ENCODE peak calls at places on chromosomes 16 and 17, in ten cellular contexts. I is AG09309, A is HFF-Myc, Y is fibroblast of lung, O is upper lobe of right lung, V is lower leg skin, R is prostate gland, S is tibial artery, L is heart right ventricle, W is left ventricle myocardium inferior. T is an unnamed sample.

GRCh38 chr17:81482673-81483072 is 29.9 kb downstream of the ACTG1 start:
- DNase-seq in I (no peak), A (no peak), Y (no peak), O (no peak), V (no peak), R (no peak), S (no peak), L (no peak), W (no peak), T (no peak)

GRCh38 chr16:87648236-87648635 is 45.9 kb downstream of the JPH3 start:
- DNase-seq in I (no peak), A (no peak), Y (no peak), O (no peak), V (no peak), R (no peak), S (no peak), L (no peak), W (no peak), T (no peak)

GRCh38 chr16:84680165-84680842 is 19.5 kb upstream of the USP10 start:
- DNase-seq in I (no peak), A (no peak), Y (no peak), O (peak), V (no peak), R (no peak), S (peak), L (no peak), W (no peak), T (no peak)

GRCh38 chr16:22235839-22236745 is 30.0 kb downstream of the EEF2K start:
- DNase-seq in I (no peak), A (no peak), Y (peak), O (no peak), V (no peak), R (peak), S (peak), L (no peak), W (peak), T (no peak)

GRCh38 chr17:77528516-77529327 is 388.0 kb downstream of the SEC14L1 start:
- DNase-seq in I (no peak), A (no peak), Y (no peak), O (peak), V (no peak), R (no peak), S (peak), L (peak), W (peak), T (no peak)

GRCh38 chr17:67421869-67422273 is 44.8 kb downstream of the PITPNC1 start:
- DNase-seq in I (peak), A (peak), Y (peak), O (no peak), V (no peak), R (peak), S (no peak), L (no peak), W (no peak), T (peak)

GRCh38 chr17:29590979-29591736 is 1.7 kb upstream of the GIT1 start:
- DNase-seq in I (no peak), A (no peak), Y (peak), O (peak), V (peak), R (no peak), S (no peak), L (peak), W (no peak), T (peak)

GRCh38 chr16:89925596-89926079 is 2.5 kb downstream of the TUBB3 start:
- DNase-seq in I (no peak), A (no peak), Y (peak), O (no peak), V (no peak), R (no peak), S (no peak), L (no peak), W (no peak), T (no peak)

GRCh38 chr16:17469011-17469741 is 1.6 kb downstream of the XYLT1 start:
- DNase-seq in I (peak), A (no peak), Y (peak), O (no peak), V (peak), R (no peak), S (peak), L (no peak), W (no peak), T (no peak)

GRCh38 chr16:75251280-75252048 is at the start of gene BCAR1:
- DNase-seq in I (peak), A (peak), Y (peak), O (peak), V (no peak), R (peak), S (peak), L (peak), W (peak), T (peak)

GRCh38 chr17:28812980-28813377 is 29.6 kb downstream of the FAM222B start:
- DNase-seq in I (peak), A (no peak), Y (no peak), O (no peak), V (no peak), R (no peak), S (no peak), L (no peak), W (no peak), T (peak)

GRCh38 chr17:43467981-43468541 is 15.7 kb upstream of the DHX8 start:
- DNase-seq in I (peak), A (peak), Y (peak), O (no peak), V (no peak), R (no peak), S (no peak), L (no peak), W (no peak), T (peak)

GRCh38 chr16:19595043-19595767 is 39.7 kb downstream of the VPS35L start:
- DNase-seq in I (peak), A (peak), Y (peak), O (no peak), V (no peak), R (no peak), S (no peak), L (peak), W (peak), T (peak)

GRCh38 chr17:32833526-32833925 is 43.4 kb downstream of the MYO1D start:
- DNase-seq in I (no peak), A (no peak), Y (no peak), O (no peak), V (no peak), R (no peak), S (no peak), L (no peak), W (no peak), T (no peak)

GRCh38 chr16:86375370-86375769 is 135.0 kb upstream of the FOXF1 start:
- DNase-seq in I (no peak), A (no peak), Y (peak), O (no peak), V (no peak), R (no peak), S (no peak), L (no peak), W (no peak), T (no peak)

GRCh38 chr17:81058263-81058871 is 23.4 kb downstream of the BAIAP2 start:
- DNase-seq in I (no peak), A (no peak), Y (no peak), O (no peak), V (no peak), R (no peak), S (no peak), L (no peak), W (no peak), T (no peak)

GRCh38 chr16:47197536-47198179 is 53.9 kb upstream of the NETO2 start:
- DNase-seq in I (peak), A (no peak), Y (peak), O (no peak), V (no peak), R (no peak), S (no peak), L (peak), W (peak), T (no peak)

GRCh38 chr17:31053076-31053475 is 41.7 kb upstream of the NF1 start:
- DNase-seq in I (no peak), A (no peak), Y (no peak), O (no peak), V (peak), R (no peak), S (no peak), L (no peak), W (no peak), T (no peak)

GRCh38 chr17:7579001-7579838 is at the start of gene CD68:
- DNase-seq in I (peak), A (peak), Y (peak), O (peak), V (peak), R (no peak), S (peak), L (peak), W (peak), T (peak)

GRCh38 chr16:49901711-49902110 is 45.8 kb upstream of the ZNF423 start:
- DNase-seq in I (no peak), A (no peak), Y (no peak), O (no peak), V (no peak), R (no peak), S (no peak), L (no peak), W (no peak), T (no peak)

GRCh38 chr16:14177704-14178103 is 106.6 kb downstream of the MRTFB start:
- DNase-seq in I (no peak), A (no peak), Y (no peak), O (no peak), V (no peak), R (no peak), S (no peak), L (no peak), W (no peak), T (no peak)

GRCh38 chr17:21689604-21690003 is 2.7 kb upstream of the KCNJ18 start:
- DNase-seq in I (peak), A (no peak), Y (peak), O (no peak), V (no peak), R (no peak), S (peak), L (no peak), W (no peak), T (no peak)

GRCh38 chr16:74865922-74866598 is 91.4 kb upstream of the FA2H start:
- DNase-seq in I (peak), A (no peak), Y (peak), O (no peak), V (no peak), R (no peak), S (no peak), L (no peak), W (no peak), T (no peak)

GRCh38 chr16:28140788-28141618 is 70.8 kb downstream of the XPO6 start:
- DNase-seq in I (no peak), A (no peak), Y (no peak), O (no peak), V (no peak), R (no peak), S (no peak), L (no peak), W (no peak), T (no peak)

GRCh38 chr17:71412803-71413202 is 708.0 kb upstream of the SOX9 start:
- DNase-seq in I (peak), A (peak), Y (peak), O (no peak), V (no peak), R (no peak), S (no peak), L (no peak), W (no peak), T (peak)

GRCh38 chr17:68824707-68825106 is 130.5 kb downstream of the ABCA8 start:
- DNase-seq in I (no peak), A (no peak), Y (no peak), O (no peak), V (no peak), R (no peak), S (no peak), L (no peak), W (no peak), T (no peak)

GRCh38 chr16:81442220-81442908 is 2.2 kb upstream of the CMIP start:
- DNase-seq in I (no peak), A (no peak), Y (no peak), O (no peak), V (no peak), R (no peak), S (no peak), L (no peak), W (no peak), T (no peak)

GRCh38 chr17:74133726-74134125 is 69.8 kb upstream of the RPL38 start:
- DNase-seq in I (no peak), A (no peak), Y (no peak), O (peak), V (peak), R (no peak), S (no peak), L (no peak), W (no peak), T (no peak)

GRCh38 chr16:12458591-12459400 is 344.9 kb downstream of the CPPED1 start:
- DNase-seq in I (no peak), A (no peak), Y (no peak), O (peak), V (no peak), R (no peak), S (no peak), L (peak), W (peak), T (no peak)

GRCh38 chr17:72733619-72734282 is 358.7 kb downstream of the SLC39A11 start:
- DNase-seq in I (no peak), A (no peak), Y (no peak), O (no peak), V (no peak), R (no peak), S (no peak), L (no peak), W (no peak), T (no peak)

GRCh38 chr17:48519427-48519826 is 11.4 kb downstream of the HOXB1 start:
- DNase-seq in I (no peak), A (no peak), Y (no peak), O (no peak), V (no peak), R (no peak), S (no peak), L (no peak), W (no peak), T (no peak)

GRCh38 chr16:62794724-62795123 is 758.5 kb upstream of the CDH8 start:
- DNase-seq in I (no peak), A (no peak), Y (no peak), O (no peak), V (no peak), R (no peak), S (no peak), L (no peak), W (no peak), T (no peak)

GRCh38 chr17:78484300-78485159 is 92.7 kb downstream of the DNAH17 start:
- DNase-seq in I (no peak), A (no peak), Y (no peak), O (peak), V (no peak), R (no peak), S (no peak), L (no peak), W (no peak), T (no peak)

GRCh38 chr16:68081796-68082567 is 3.2 kb upstream of the NFATC3 start:
- DNase-seq in I (no peak), A (no peak), Y (no peak), O (no peak), V (peak), R (no peak), S (no peak), L (no peak), W (no peak), T (no peak)

GRCh38 chr17:77857613-77858012 is 100.9 kb upstream of the TNRC6C start:
- DNase-seq in I (no peak), A (no peak), Y (no peak), O (peak), V (no peak), R (no peak), S (no peak), L (no peak), W (no peak), T (no peak)

GRCh38 chr17:19537116-19537515 is 3.5 kb downstream of the SLC47A1 start:
- DNase-seq in I (no peak), A (no peak), Y (no peak), O (peak), V (no peak), R (no peak), S (no peak), L (no peak), W (no peak), T (no peak)

GRCh38 chr17:19534562-19535149 is 1.0 kb downstream of the SLC47A1 start:
- DNase-seq in I (no peak), A (no peak), Y (no peak), O (peak), V (no peak), R (no peak), S (no peak), L (no peak), W (no peak), T (no peak)

GRCh38 chr17:19533036-19533717 is 477 bp upstream of the SLC47A1 start:
- DNase-seq in I (no peak), A (no peak), Y (no peak), O (peak), V (no peak), R (no peak), S (no peak), L (no peak), W (no peak), T (no peak)

GRCh38 chr17:19531780-19532501 is 1.7 kb upstream of the SLC47A1 start:
- DNase-seq in I (no peak), A (no peak), Y (no peak), O (no peak), V (no peak), R (no peak), S (no peak), L (no peak), W (no peak), T (no peak)

GRCh38 chr17:19533718-19534561 is at the start of gene SLC47A1:
- DNase-seq in I (no peak), A (no peak), Y (no peak), O (peak), V (no peak), R (no peak), S (no peak), L (peak), W (peak), T (no peak)
- H3K4me3 ChIP-seq in I (peak), A (peak), Y (no peak), O (peak), V (peak), R (peak), S (peak), L (peak), W (peak), T (peak)

GRCh38 chr17:58004060-58004459 is 3.0 kb downstream of the SRSF1 start:
- DNase-seq in I (no peak), A (no peak), Y (no peak), O (no peak), V (no peak), R (no peak), S (no peak), L (no peak), W (no peak), T (no peak)

GRCh38 chr17:58006924-58007780 is at the start of gene SRSF1:
- DNase-seq in I (peak), A (peak), Y (peak), O (peak), V (peak), R (peak), S (peak), L (peak), W (peak), T (peak)

GRCh38 chr17:58005031-58005727 is 1.9 kb downstream of the SRSF1 start:
- DNase-seq in I (no peak), A (no peak), Y (no peak), O (no peak), V (no peak), R (no peak), S (no peak), L (no peak), W (no peak), T (no peak)

GRCh38 chr17:58006563-58006923 is 503 bp downstream of the SRSF1 start:
- DNase-seq in I (no peak), A (no peak), Y (peak), O (peak), V (peak), R (peak), S (peak), L (peak), W (peak), T (no peak)

DNA sequence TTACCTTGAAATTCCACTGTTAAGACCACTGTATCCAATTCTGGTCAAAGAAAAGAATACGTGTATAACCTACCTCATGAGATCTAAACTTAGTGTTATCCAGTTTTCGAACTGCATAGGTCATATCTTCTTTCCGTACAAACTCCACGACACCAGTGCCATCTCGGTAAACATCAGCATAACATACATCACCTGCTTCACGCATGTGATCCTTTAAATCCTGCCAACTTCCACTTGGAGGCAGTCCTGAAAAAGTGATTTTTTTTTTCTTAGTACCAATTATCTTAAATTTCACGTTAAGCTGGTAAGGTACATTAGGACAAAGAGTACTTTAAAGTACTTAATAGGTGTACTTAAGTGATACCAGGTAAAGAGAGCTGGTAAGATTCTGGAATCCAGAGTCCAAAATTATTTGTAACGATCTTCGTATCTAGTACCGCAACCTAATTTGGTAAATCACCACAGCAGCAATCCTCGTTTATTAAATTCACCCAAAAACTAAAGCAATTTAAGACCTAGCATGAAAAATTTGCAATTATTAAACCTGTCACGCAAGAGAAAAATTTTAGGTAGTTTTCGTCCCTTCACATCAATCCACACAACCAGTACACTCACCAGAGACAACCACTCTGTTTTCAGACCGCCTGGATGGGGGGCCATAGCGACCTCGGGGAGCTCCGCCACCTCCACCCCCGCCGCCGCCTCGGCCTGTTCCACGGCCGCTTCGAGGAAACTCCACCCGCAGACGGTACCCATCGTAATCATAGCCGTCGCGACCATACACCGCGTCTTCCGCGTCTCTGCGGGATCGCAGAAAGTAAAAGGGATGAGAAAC is 1.1 kb downstream of the SRSF1 start:
- DNase-seq in I (no peak), A (no peak), Y (no peak), O (no peak), V (no peak), R (peak), S (no peak), L (no peak), W (no peak), T (no peak)
- TF ChIP-seq CTCF in I (no peak), A (no peak), Y (no peak), O (no peak), V (no peak), R (no peak), S (no peak), L (no peak), W (no peak), T (no peak)

DNA sequence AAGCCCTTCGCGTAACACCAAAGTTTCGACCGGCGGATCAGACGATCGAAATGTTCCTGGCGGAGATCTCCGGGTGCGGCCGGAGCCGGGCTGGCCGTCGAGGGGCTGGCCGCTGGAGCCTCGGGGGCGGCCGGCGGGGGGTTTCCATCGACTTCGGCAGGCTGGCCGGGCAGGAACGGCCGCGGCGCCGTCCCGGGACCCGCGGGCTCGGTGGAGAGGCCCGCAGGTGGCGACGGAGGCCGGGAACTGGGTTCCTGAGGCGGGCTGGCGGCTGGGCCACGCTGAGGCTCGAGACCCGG is 1.1 kb downstream of the EPOP start:
- DNase-seq in I (no peak), A (no peak), Y (peak), O (no peak), V (no peak), R (no peak), S (no peak), L (no peak), W (peak), T (no peak)
- H3K4me3 ChIP-seq in I (no peak), A (peak), Y (no peak), O (peak), V (peak), R (peak), S (peak), L (peak), W (peak), T (no peak)

GRCh38 chr17:16915752-16916556 is 56.0 kb downstream of the TNFRSF13B start:
- DNase-seq in I (no peak), A (no peak), Y (peak), O (peak), V (peak), R (no peak), S (peak), L (peak), W (peak), T (no peak)
- TF ChIP-seq CTCF in I (peak), A (peak), Y (peak), O (peak), V (no peak), R (no peak), S (no peak), L (peak), W (peak), T (peak)

GRCh38 chr17:50908860-50909764 is 43.0 kb upstream of the TOB1 start:
- DNase-seq in I (no peak), A (no peak), Y (no peak), O (peak), V (peak), R (peak), S (no peak), L (peak), W (peak), T (no peak)
- H3K4me3 ChIP-seq in I (no peak), A (no peak), Y (no peak), O (no peak), V (no peak), R (no peak), S (no peak), L (no peak), W (peak), T (no peak)

T was measured in retinal pigment epithelial cell.